ENCODE peak calls at places on chromosomes 5 and 9, in six cellular contexts. One of them, this sample, is unnamed.

GRCh38 chr5:126363658-126364057 is 59.6 kb upstream of the GRAMD2B start:
- DNase-seq in NCI-H774: no peak
- DNase-seq in anterior cingulate cortex: no peak
- DNase-seq in cardiac fibroblast: no peak
- DNase-seq in activated T-cell treated with anti-CD3 and anti-CD28 coated beads for 1 hour: no peak
- DNase-seq in endothelial cell: no peak
- DNase-seq in this sample: no peak

GRCh38 chr5:109907751-109908150 is 218.0 kb downstream of the MAN2A1 start:
- DNase-seq in activated T-cell treated with anti-CD3 and anti-CD28 coated beads for 1 hour: no peak
- DNase-seq in anterior cingulate cortex: no peak
- DNase-seq in cardiac fibroblast: peak
- DNase-seq in endothelial cell: no peak
- DNase-seq in NCI-H774: no peak
- DNase-seq in this sample: no peak

GRCh38 chr5:124748687-124749594 is 2.5 kb upstream of the ZNF608 start:
- DNase-seq in cardiac fibroblast: peak
- DNase-seq in endothelial cell: peak
- DNase-seq in NCI-H774: peak
- DNase-seq in anterior cingulate cortex: peak
- DNase-seq in activated T-cell treated with anti-CD3 and anti-CD28 coated beads for 1 hour: no peak
- DNase-seq in this sample: peak

GRCh38 chr9:131051592-131052517 is 42.9 kb downstream of the LAMC3 start:
- DNase-seq in NCI-H774: no peak
- DNase-seq in cardiac fibroblast: no peak
- DNase-seq in activated T-cell treated with anti-CD3 and anti-CD28 coated beads for 1 hour: no peak
- DNase-seq in anterior cingulate cortex: no peak
- DNase-seq in endothelial cell: no peak
- DNase-seq in this sample: no peak

GRCh38 chr5:90221947-90222346 is 187.6 kb downstream of the CETN3 start:
- DNase-seq in endothelial cell: no peak
- DNase-seq in NCI-H774: no peak
- DNase-seq in cardiac fibroblast: no peak
- DNase-seq in anterior cingulate cortex: no peak
- DNase-seq in activated T-cell treated with anti-CD3 and anti-CD28 coated beads for 1 hour: no peak
- DNase-seq in this sample: no peak

GRCh38 chr5:78589928-78590327 is 58.6 kb downstream of the LHFPL2 start:
- DNase-seq in cardiac fibroblast: no peak
- DNase-seq in endothelial cell: no peak
- DNase-seq in activated T-cell treated with anti-CD3 and anti-CD28 coated beads for 1 hour: no peak
- DNase-seq in NCI-H774: no peak
- DNase-seq in anterior cingulate cortex: no peak
- DNase-seq in this sample: no peak

GRCh38 chr9:99966720-99967119 is 60.3 kb downstream of the STX17 start:
- DNase-seq in cardiac fibroblast: no peak
- DNase-seq in activated T-cell treated with anti-CD3 and anti-CD28 coated beads for 1 hour: no peak
- DNase-seq in NCI-H774: no peak
- DNase-seq in endothelial cell: no peak
- DNase-seq in anterior cingulate cortex: no peak
- DNase-seq in this sample: no peak

GRCh38 chr9:123925820-123926219 is 4.1 kb downstream of the DENND1A start:
- DNase-seq in anterior cingulate cortex: no peak
- DNase-seq in endothelial cell: no peak
- DNase-seq in cardiac fibroblast: no peak
- DNase-seq in activated T-cell treated with anti-CD3 and anti-CD28 coated beads for 1 hour: no peak
- DNase-seq in NCI-H774: no peak
- DNase-seq in this sample: no peak

GRCh38 chr5:169302046-169302445 is 1.1 kb upstream of the SLIT3 start:
- DNase-seq in activated T-cell treated with anti-CD3 and anti-CD28 coated beads for 1 hour: no peak
- DNase-seq in cardiac fibroblast: no peak
- DNase-seq in NCI-H774: no peak
- DNase-seq in anterior cingulate cortex: no peak
- DNase-seq in endothelial cell: no peak
- DNase-seq in this sample: no peak

GRCh38 chr9:112086627-112087026 is 88.5 kb downstream of the SUSD1 start:
- DNase-seq in endothelial cell: no peak
- DNase-seq in anterior cingulate cortex: no peak
- DNase-seq in NCI-H774: peak
- DNase-seq in activated T-cell treated with anti-CD3 and anti-CD28 coated beads for 1 hour: no peak
- DNase-seq in cardiac fibroblast: peak
- DNase-seq in this sample: no peak

GRCh38 chr5:175738595-175739133 is 80.8 kb downstream of the HRH2 start:
- DNase-seq in NCI-H774: no peak
- DNase-seq in endothelial cell: no peak
- DNase-seq in activated T-cell treated with anti-CD3 and anti-CD28 coated beads for 1 hour: no peak
- DNase-seq in anterior cingulate cortex: no peak
- DNase-seq in cardiac fibroblast: no peak
- DNase-seq in this sample: no peak

GRCh38 chr9:120366646-120367019 is 213.3 kb downstream of the CDK5RAP2 start:
- DNase-seq in NCI-H774: no peak
- DNase-seq in cardiac fibroblast: peak
- DNase-seq in activated T-cell treated with anti-CD3 and anti-CD28 coated beads for 1 hour: no peak
- DNase-seq in endothelial cell: peak
- DNase-seq in anterior cingulate cortex: no peak
- DNase-seq in this sample: no peak

This sample was measured in prostate gland.